ENCODE peak calls at places on chromosome 1, in five cellular contexts. B is stimulated activated CD8-positive, alpha-beta memory T cell treated with anti-CD3 and anti-CD28 coated beads, Interleukin-7, amount 100 ng/mL, for 1 hour; X is ACHN; P is heart left ventricle; I is stimulated activated CD4-positive, alpha-beta T cell treated with anti-CD3 and anti-CD28 coated beads, Interleukin-1b, Interleukin-23, amount 100 ng/mL, for 4 hours. L is an unnamed sample.

GRCh38 chr1:182268659-182269058 is 122.9 kb downstream of the GLUL start:
- DNase-seq in P (no peak), B (no peak), I (no peak), X (no peak), L (no peak)

GRCh38 chr1:160416369-160416768 is 16.0 kb downstream of the VANGL2 start:
- DNase-seq in X (peak; percentile 65), B (no peak), I (no peak), P (no peak), L (no peak)

GRCh38 chr1:149936076-149936991 is at the start of gene MTMR11:
- DNase-seq in X (peak; percentile 67), I (no peak), B (no peak), P (no peak), L (no peak)

GRCh38 chr1:234154320-234155251 is 218.7 kb upstream of the COA6 start:
- DNase-seq in I (no peak), X (peak; percentile 86), P (no peak), B (no peak), L (no peak)

GRCh38 chr1:6979003-6979577 is 193.8 kb downstream of the CAMTA1 start:
- DNase-seq in P (no peak), B (no peak), I (no peak), X (no peak), L (no peak)

GRCh38 chr1:203467550-203467921 is 8.1 kb upstream of the PRELP start:
- DNase-seq in X (no peak), B (no peak), I (no peak), P (peak; percentile 74), L (peak; percentile 91)

GRCh38 chr1:113980120-113980519 is 846 bp downstream of the OLFML3 start:
- DNase-seq in I (no peak), B (no peak), X (no peak), P (peak; percentile 82), L (peak; percentile 84)

GRCh38 chr1:94037392-94038229 is 83.3 kb downstream of the ABCA4 start:
- DNase-seq in B (no peak), P (no peak), I (no peak), X (no peak), L (no peak)

GRCh38 chr1:240739754-240740153 is 127.8 kb upstream of the GREM2 start:
- DNase-seq in P (no peak), I (no peak), B (no peak), X (no peak), L (no peak)

GRCh38 chr1:6127587-6128163 is 52.4 kb downstream of the CHD5 start:
- DNase-seq in P (peak; percentile 90), X (no peak), B (peak; percentile 41), I (peak; percentile 70), L (peak; percentile 73)

GRCh38 chr1:235650341-235651169 is 971 bp upstream of the GNG4 start:
- DNase-seq in B (no peak), P (no peak), X (no peak), I (no peak), L (no peak)

GRCh38 chr1:227072991-227073390 is 132.9 kb downstream of the COQ8A start:
- DNase-seq in X (no peak), B (no peak), I (no peak), P (no peak), L (no peak)

GRCh38 chr1:10779201-10779600 is 17.2 kb downstream of the CASZ1 start:
- DNase-seq in B (no peak), X (no peak), I (no peak), P (no peak), L (no peak)

GRCh38 chr1:216905781-216906180 is 182.6 kb upstream of the ESRRG start:
- DNase-seq in P (no peak), X (no peak), B (no peak), I (no peak), L (no peak)

GRCh38 chr1:222171005-222171404 is 376.9 kb downstream of the HHIPL2 start:
- DNase-seq in X (peak; percentile 41), I (no peak), B (no peak), P (no peak), L (no peak)

GRCh38 chr1:116170901-116171589 is 59.8 kb downstream of the MAB21L3 start:
- DNase-seq in I (no peak), P (no peak), B (no peak), X (no peak), L (no peak)

GRCh38 chr1:25197982-25198681 is 34.2 kb downstream of the SYF2 start:
- DNase-seq in X (no peak), B (no peak), P (no peak), I (no peak), L (no peak)

GRCh38 chr1:41363632-41364320 is 2.5 kb downstream of the FOXO6 start:
- DNase-seq in X (no peak), P (no peak), B (no peak), I (no peak), L (no peak)